ENCODE peak calls at places on chromosome 2, in four cellular contexts. One of them, this sample, is unnamed.

GRCh38 chr2:143121957-143122356 is 7.3 kb upstream of the ARHGAP15 start:
- DNase-seq in NCI-H2081: no peak
- DNase-seq in frontal cortex: no peak
- DNase-seq in CD4-positive, alpha-beta T cell: no peak
- DNase-seq in this sample: no peak

GRCh38 chr2:196685792-196686191 is 46.3 kb downstream of the CCDC150 start:
- DNase-seq in NCI-H2081: no peak
- DNase-seq in CD4-positive, alpha-beta T cell: no peak
- DNase-seq in frontal cortex: no peak
- DNase-seq in this sample: no peak

GRCh38 chr2:47300609-47301276 is 102.2 kb upstream of the MSH2 start:
- DNase-seq in frontal cortex: no peak
- DNase-seq in NCI-H2081: no peak
- DNase-seq in CD4-positive, alpha-beta T cell: no peak
- DNase-seq in this sample: no peak

GRCh38 chr2:18834341-18834740 is 245.0 kb upstream of the NT5C1B start:
- DNase-seq in frontal cortex: no peak
- DNase-seq in NCI-H2081: no peak
- DNase-seq in CD4-positive, alpha-beta T cell: no peak
- DNase-seq in this sample: no peak

GRCh38 chr2:39547811-39548719 is 111.0 kb upstream of the MAP4K3 start:
- DNase-seq in NCI-H2081: no peak
- DNase-seq in frontal cortex: no peak
- DNase-seq in CD4-positive, alpha-beta T cell: no peak
- DNase-seq in this sample: no peak

GRCh38 chr2:198890490-198890889 is 567.2 kb downstream of the SATB2 start:
- DNase-seq in frontal cortex: no peak
- DNase-seq in NCI-H2081: no peak
- DNase-seq in CD4-positive, alpha-beta T cell: no peak
- DNase-seq in this sample: no peak

GRCh38 chr2:207873794-207874193 is 104.1 kb upstream of the FZD5 start:
- DNase-seq in frontal cortex: no peak
- DNase-seq in CD4-positive, alpha-beta T cell: no peak
- DNase-seq in NCI-H2081: no peak
- DNase-seq in this sample: no peak

GRCh38 chr2:215107229-215108056 is 31.0 kb downstream of the ABCA12 start:
- DNase-seq in NCI-H2081: no peak
- DNase-seq in CD4-positive, alpha-beta T cell: no peak
- DNase-seq in frontal cortex: no peak
- DNase-seq in this sample: no peak

GRCh38 chr2:234496835-234497591 is at the start of gene ARL4C:
- DNase-seq in NCI-H2081: peak
- DNase-seq in frontal cortex: peak
- DNase-seq in CD4-positive, alpha-beta T cell: peak
- DNase-seq in this sample: no peak

GRCh38 chr2:214574077-214574775 is 163.4 kb downstream of the VWC2L start:
- DNase-seq in NCI-H2081: no peak
- DNase-seq in frontal cortex: no peak
- DNase-seq in CD4-positive, alpha-beta T cell: no peak
- DNase-seq in this sample: no peak